ENCODE peak calls at places on chromosome 16, in five cellular contexts. One of them, this sample, is unnamed.

GRCh38 chr16:56632160-56632847 is at the start of gene MT1M:
- DNase-seq in transverse colon: peak
- DNase-seq in AG10803: no peak
- DNase-seq in mucosa of descending colon: peak
- DNase-seq in GM06990: no peak
- DNase-seq in this sample: peak

GRCh38 chr16:89613954-89614459 is 565 bp downstream of the DPEP1 start:
- DNase-seq in GM06990: no peak
- DNase-seq in AG10803: no peak
- DNase-seq in transverse colon: no peak
- DNase-seq in mucosa of descending colon: no peak
- DNase-seq in this sample: no peak

GRCh38 chr16:58124601-58124915 is 4.6 kb downstream of the CFAP20 start:
- DNase-seq in GM06990: no peak
- DNase-seq in transverse colon: no peak
- DNase-seq in mucosa of descending colon: no peak
- DNase-seq in AG10803: peak
- DNase-seq in this sample: no peak

GRCh38 chr16:4086153-4086552 is 30.1 kb downstream of the ADCY9 start:
- DNase-seq in GM06990: no peak
- DNase-seq in mucosa of descending colon: no peak
- DNase-seq in AG10803: no peak
- DNase-seq in transverse colon: peak
- DNase-seq in this sample: no peak

GRCh38 chr16:456891-457483 is 31.5 kb downstream of the RAB11FIP3 start:
- DNase-seq in transverse colon: no peak
- DNase-seq in GM06990: no peak
- DNase-seq in AG10803: peak
- DNase-seq in mucosa of descending colon: no peak
- DNase-seq in this sample: peak

GRCh38 chr16:29011851-29012250 is 27.0 kb downstream of the LAT start:
- DNase-seq in transverse colon: no peak
- DNase-seq in GM06990: no peak
- DNase-seq in mucosa of descending colon: no peak
- DNase-seq in AG10803: no peak
- DNase-seq in this sample: no peak

GRCh38 chr16:70454221-70455034 is at the start of gene FCSK:
- DNase-seq in mucosa of descending colon: peak
- DNase-seq in AG10803: peak
- DNase-seq in transverse colon: peak
- DNase-seq in GM06990: peak
- DNase-seq in this sample: peak

GRCh38 chr16:9260665-9261064 is 169.2 kb downstream of the HAPSTR1 start:
- DNase-seq in AG10803: no peak
- DNase-seq in mucosa of descending colon: no peak
- DNase-seq in GM06990: no peak
- DNase-seq in transverse colon: peak
- DNase-seq in this sample: no peak

GRCh38 chr16:29943846-29944669 is 17.8 kb upstream of the TMEM219 start:
- DNase-seq in mucosa of descending colon: peak
- DNase-seq in GM06990: no peak
- DNase-seq in transverse colon: peak
- DNase-seq in AG10803: peak
- DNase-seq in this sample: peak

GRCh38 chr16:28108590-28109247 is 45.2 kb upstream of the GSG1L start:
- DNase-seq in mucosa of descending colon: no peak
- DNase-seq in transverse colon: no peak
- DNase-seq in GM06990: no peak
- DNase-seq in AG10803: no peak
- DNase-seq in this sample: no peak

GRCh38 chr16:30358577-30358936 is 3.4 kb upstream of the CD2BP2 start:
- DNase-seq in transverse colon: no peak
- DNase-seq in AG10803: no peak
- DNase-seq in mucosa of descending colon: peak
- DNase-seq in GM06990: no peak
- DNase-seq in this sample: no peak

GRCh38 chr16:8023326-8023725 is 567.0 kb downstream of the TMEM114 start:
- DNase-seq in AG10803: no peak
- DNase-seq in mucosa of descending colon: no peak
- DNase-seq in transverse colon: no peak
- DNase-seq in GM06990: no peak
- DNase-seq in this sample: no peak

GRCh38 chr16:54374136-54374535 is 87.5 kb upstream of the IRX3 start:
- DNase-seq in GM06990: no peak
- DNase-seq in mucosa of descending colon: no peak
- DNase-seq in AG10803: no peak
- DNase-seq in transverse colon: no peak
- DNase-seq in this sample: peak

GRCh38 chr16:59295474-59295873 is 561.4 kb upstream of the GOT2 start:
- DNase-seq in GM06990: no peak
- DNase-seq in mucosa of descending colon: no peak
- DNase-seq in AG10803: no peak
- DNase-seq in transverse colon: no peak
- DNase-seq in this sample: no peak

GRCh38 chr16:64657316-64658011 is 464.4 kb downstream of the CDH11 start:
- DNase-seq in AG10803: peak
- DNase-seq in mucosa of descending colon: no peak
- DNase-seq in transverse colon: no peak
- DNase-seq in GM06990: no peak
- DNase-seq in this sample: no peak

GRCh38 chr16:64809876-64810629 is 311.8 kb downstream of the CDH11 start:
- DNase-seq in transverse colon: no peak
- DNase-seq in AG10803: no peak
- DNase-seq in mucosa of descending colon: no peak
- DNase-seq in GM06990: no peak
- DNase-seq in this sample: no peak

GRCh38 chr16:23448392-23448791 is 4.6 kb downstream of the COG7 start:
- DNase-seq in transverse colon: peak
- DNase-seq in AG10803: no peak
- DNase-seq in mucosa of descending colon: no peak
- DNase-seq in GM06990: no peak
- DNase-seq in this sample: peak

GRCh38 chr16:23670137-23670776 is 8.4 kb upstream of the PLK1 start:
- DNase-seq in AG10803: peak
- DNase-seq in mucosa of descending colon: no peak
- DNase-seq in transverse colon: no peak
- DNase-seq in GM06990: peak
- DNase-seq in this sample: peak

GRCh38 chr16:20765732-20766131 is 1.9 kb downstream of the ACSM3 start:
- DNase-seq in transverse colon: no peak
- DNase-seq in mucosa of descending colon: no peak
- DNase-seq in AG10803: no peak
- DNase-seq in GM06990: no peak
- DNase-seq in this sample: no peak

GRCh38 chr16:20094157-20094556 is 20.5 kb upstream of the GPR139 start:
- DNase-seq in mucosa of descending colon: no peak
- DNase-seq in GM06990: no peak
- DNase-seq in AG10803: no peak
- DNase-seq in transverse colon: no peak
- DNase-seq in this sample: no peak

GRCh38 chr16:53991181-53992056 is 287.5 kb downstream of the FTO start:
- DNase-seq in transverse colon: no peak
- DNase-seq in mucosa of descending colon: no peak
- DNase-seq in GM06990: no peak
- DNase-seq in AG10803: no peak
- DNase-seq in this sample: peak

GRCh38 chr16:79698341-79698753 is 97.8 kb upstream of the MAF start:
- DNase-seq in GM06990: no peak
- DNase-seq in AG10803: no peak
- DNase-seq in transverse colon: no peak
- DNase-seq in mucosa of descending colon: no peak
- DNase-seq in this sample: peak

DNA sequence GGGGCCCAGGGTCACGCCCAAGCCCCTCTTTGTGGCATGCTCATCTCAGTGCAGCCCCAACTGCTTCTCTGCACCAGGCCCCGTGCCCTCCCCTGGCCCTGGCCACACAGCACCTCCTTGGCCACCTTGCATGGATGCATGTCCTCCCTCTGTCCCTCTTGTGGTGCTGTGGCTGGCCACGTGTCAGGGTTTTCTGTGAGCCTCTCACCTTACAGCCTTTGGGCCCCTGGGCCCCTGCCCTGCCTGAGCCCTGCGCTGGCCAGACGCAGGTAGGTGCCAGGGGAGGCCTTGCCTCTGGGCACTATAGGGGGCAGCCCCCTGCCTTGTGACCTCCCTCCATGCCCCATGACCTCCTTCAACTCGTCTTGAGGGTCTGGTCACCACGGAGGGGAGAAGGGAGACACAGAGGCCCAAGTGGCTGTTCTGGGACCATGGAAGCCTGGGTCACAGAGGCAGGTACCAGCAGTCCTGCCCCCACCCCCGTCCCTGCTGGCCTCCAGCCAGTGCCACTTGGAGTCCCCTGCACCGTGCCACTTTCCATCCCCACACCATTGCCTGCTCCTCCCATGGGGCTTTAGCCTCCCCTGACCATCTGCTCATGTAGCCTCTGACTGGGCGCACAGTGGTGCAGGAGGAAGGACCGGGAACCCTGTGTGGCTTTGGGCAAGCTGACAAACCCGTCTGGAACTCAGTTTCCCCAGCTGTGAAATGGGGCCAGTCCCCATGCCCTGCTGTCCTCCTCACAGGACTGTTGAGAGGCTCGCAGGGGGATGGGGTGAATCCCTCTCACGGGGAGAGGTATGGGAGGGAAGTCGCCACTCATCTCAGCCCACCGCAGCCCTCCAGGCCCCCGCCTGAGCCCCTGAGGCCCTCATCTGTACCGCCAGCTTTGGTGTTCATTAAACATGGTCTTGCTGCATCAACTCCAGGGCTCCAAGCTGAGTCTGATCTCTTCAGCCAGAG is 11.5 kb upstream of the ATP6V0C start:
- DNase-seq in AG10803: no peak
- DNase-seq in transverse colon: no peak
- DNase-seq in GM06990: no peak
- DNase-seq in mucosa of descending colon: no peak
- DNase-seq in this sample: no peak
- H3K4me3 ChIP-seq in AG10803: no peak
- H3K4me3 ChIP-seq in transverse colon: no peak
- H3K4me3 ChIP-seq in GM06990: no peak
- H3K4me3 ChIP-seq in mucosa of descending colon: no peak
- H3K4me3 ChIP-seq in this sample: no peak

GRCh38 chr16:68887107-68887506 is 43.8 kb downstream of the TANGO6 start:
- DNase-seq in transverse colon: no peak
- DNase-seq in mucosa of descending colon: no peak
- DNase-seq in AG10803: no peak
- DNase-seq in GM06990: no peak
- DNase-seq in this sample: no peak
- H3K4me3 ChIP-seq in transverse colon: no peak
- H3K4me3 ChIP-seq in mucosa of descending colon: no peak
- H3K4me3 ChIP-seq in AG10803: no peak
- H3K4me3 ChIP-seq in GM06990: no peak
- H3K4me3 ChIP-seq in this sample: no peak

GRCh38 chr16:73879621-73880020 is 417.0 kb upstream of the PSMD7 start:
- DNase-seq in transverse colon: no peak
- DNase-seq in mucosa of descending colon: no peak
- DNase-seq in GM06990: no peak
- DNase-seq in AG10803: no peak
- DNase-seq in this sample: no peak
- H3K4me3 ChIP-seq in transverse colon: no peak
- H3K4me3 ChIP-seq in mucosa of descending colon: no peak
- H3K4me3 ChIP-seq in GM06990: no peak
- H3K4me3 ChIP-seq in AG10803: no peak
- H3K4me3 ChIP-seq in this sample: no peak

GRCh38 chr16:81000873-81001272 is 5.8 kb downstream of the CMC2 start:
- DNase-seq in mucosa of descending colon: no peak
- DNase-seq in transverse colon: no peak
- DNase-seq in AG10803: no peak
- DNase-seq in GM06990: no peak
- DNase-seq in this sample: no peak

GRCh38 chr16:81003610-81004460 is 2.9 kb downstream of the CMC2 start:
- DNase-seq in GM06990: no peak
- DNase-seq in mucosa of descending colon: no peak
- DNase-seq in AG10803: peak
- DNase-seq in transverse colon: no peak
- DNase-seq in this sample: peak

GRCh38 chr16:81001330-81001729 is 5.4 kb downstream of the CMC2 start:
- DNase-seq in transverse colon: no peak
- DNase-seq in mucosa of descending colon: no peak
- DNase-seq in GM06990: no peak
- DNase-seq in AG10803: no peak
- DNase-seq in this sample: no peak

GRCh38 chr16:81004646-81005353 is 1.9 kb downstream of the CMC2 start:
- DNase-seq in GM06990: peak
- DNase-seq in mucosa of descending colon: no peak
- DNase-seq in transverse colon: no peak
- DNase-seq in AG10803: peak
- DNase-seq in this sample: peak

DNA sequence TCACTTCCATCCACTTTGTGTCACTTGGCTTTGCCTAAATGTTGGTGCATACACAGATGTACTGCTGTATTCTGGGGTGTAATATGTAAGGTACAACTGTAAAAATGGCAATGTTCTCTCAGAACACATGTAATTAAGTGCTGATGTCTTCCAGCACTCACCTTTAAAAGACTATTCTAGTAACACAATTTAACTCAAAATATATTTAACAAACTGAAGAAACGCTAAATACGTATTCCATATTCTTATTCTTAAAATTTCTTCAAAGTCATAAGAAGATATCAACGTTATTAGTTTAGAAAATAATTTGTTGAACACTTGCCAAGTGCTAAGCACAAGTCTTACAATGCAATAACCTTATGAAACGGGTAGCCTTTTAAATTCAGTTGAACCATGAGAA is 3.6 kb downstream of the CMC2 start:
- DNase-seq in GM06990: no peak
- DNase-seq in transverse colon: no peak
- DNase-seq in AG10803: no peak
- DNase-seq in mucosa of descending colon: no peak
- DNase-seq in this sample: no peak
- H3K4me3 ChIP-seq in GM06990: no peak
- H3K4me3 ChIP-seq in transverse colon: no peak
- H3K4me3 ChIP-seq in AG10803: no peak
- H3K4me3 ChIP-seq in mucosa of descending colon: no peak
- H3K4me3 ChIP-seq in this sample: no peak

GRCh38 chr16:61432421-61432820 is 603.8 kb downstream of the CDH8 start:
- DNase-seq in mucosa of descending colon: no peak
- DNase-seq in GM06990: no peak
- DNase-seq in AG10803: peak
- DNase-seq in transverse colon: no peak
- DNase-seq in this sample: peak

GRCh38 chr16:61435356-61435755 is 600.9 kb downstream of the CDH8 start:
- DNase-seq in GM06990: no peak
- DNase-seq in transverse colon: no peak
- DNase-seq in mucosa of descending colon: no peak
- DNase-seq in AG10803: no peak
- DNase-seq in this sample: no peak
- H3K4me3 ChIP-seq in GM06990: no peak
- H3K4me3 ChIP-seq in transverse colon: no peak
- H3K4me3 ChIP-seq in mucosa of descending colon: no peak
- H3K4me3 ChIP-seq in AG10803: no peak
- H3K4me3 ChIP-seq in this sample: no peak